ENCODE peak calls at places on chromosomes 2 and 18, in seven cellular contexts. U is fibroblast of pulmonary artery, J is mesenteric fat pad, M is kidney tubule cell, L is lower lobe of right lung, W is LNCaP clone FGC, E is SK-MEL-5. Y is an unnamed sample.
A peak's percentile ranks its signal among the peaks of the same experiment; 100 is the strongest.

GRCh38 chr2:69345434-69345833 is 41.6 kb downstream of the GFPT1 start:
- DNase-seq in M (no peak), L (no peak), J (no peak), W (no peak), U (peak; percentile 50), E (no peak), Y (no peak)

GRCh38 chr2:216882876-216883275 is 23.0 kb upstream of the TNP1 start:
- DNase-seq in M (no peak), W (no peak), J (no peak), E (no peak), U (no peak), L (no peak), Y (no peak)

GRCh38 chr2:2762166-2762897 is 431.3 kb upstream of the MYT1L start:
- DNase-seq in W (no peak), J (no peak), U (no peak), L (no peak), E (no peak), M (no peak), Y (no peak)

GRCh38 chr2:151916632-151917031 is 88.4 kb upstream of the ARL5A start:
- DNase-seq in E (no peak), M (no peak), U (no peak), J (no peak), W (no peak), L (no peak), Y (no peak)

GRCh38 chr2:45029215-45029614 is 20.0 kb upstream of the SIX2 start:
- DNase-seq in W (no peak), E (no peak), U (peak; percentile 27), M (no peak), J (no peak), L (no peak), Y (no peak)

GRCh38 chr18:9825571-9826073 is 60.2 kb upstream of the TXNDC2 start:
- DNase-seq in L (no peak), E (peak; percentile 55), M (peak; percentile 90), U (peak; percentile 94), J (no peak), W (peak; percentile 86), Y (no peak)

GRCh38 chr2:239824866-239825704 is 200.1 kb downstream of the NDUFA10 start:
- DNase-seq in L (no peak), M (no peak), U (no peak), W (no peak), J (peak; percentile 73), E (no peak), Y (peak; percentile 24)

GRCh38 chr2:118207889-118208288 is 119.6 kb downstream of the INSIG2 start:
- DNase-seq in M (no peak), U (no peak), E (no peak), L (no peak), J (no peak), W (no peak), Y (no peak)

GRCh38 chr2:215830313-215830712 is 183.0 kb downstream of the MREG start:
- DNase-seq in M (peak; percentile 77), E (no peak), J (no peak), W (no peak), U (peak; percentile 93), L (peak; percentile 47), Y (no peak)

GRCh38 chr2:184597571-184597980 is 753 bp upstream of the ZNF804A start:
- DNase-seq in E (no peak), W (no peak), J (no peak), L (peak; percentile 52), U (peak; percentile 61), M (no peak), Y (peak; percentile 43)

GRCh38 chr2:230872968-230873669 is 8.4 kb downstream of the ITM2C start:
- DNase-seq in J (no peak), L (no peak), E (no peak), U (no peak), M (no peak), W (no peak), Y (no peak)

GRCh38 chr2:89775885-89776284 is 1084.4 kb downstream of the RPIA start:
- DNase-seq in J (no peak), W (no peak), L (no peak), E (no peak), U (no peak), M (no peak), Y (no peak)

GRCh38 chr18:42414756-42415454 is 459.9 kb downstream of the PIK3C3 start:
- DNase-seq in J (no peak), E (no peak), L (no peak), W (peak; percentile 46), U (peak; percentile 71), M (peak; percentile 98), Y (no peak)

GRCh38 chr2:239249781-239250180 is 151.0 kb downstream of the HDAC4 start:
- DNase-seq in L (peak; percentile 73), W (no peak), E (no peak), U (peak; percentile 84), J (peak; percentile 90), M (no peak), Y (peak; percentile 82)

GRCh38 chr2:113829836-113830235 is 60.1 kb upstream of the ACTR3 start:
- DNase-seq in J (no peak), W (no peak), M (no peak), E (no peak), L (no peak), U (no peak), Y (no peak)

GRCh38 chr2:23430263-23430662 is 45.3 kb downstream of the KLHL29 start:
- DNase-seq in L (no peak), W (no peak), J (no peak), M (peak; percentile 61), E (no peak), U (peak; percentile 57), Y (no peak)

GRCh38 chr2:154952346-154953010 is 254.0 kb downstream of the KCNJ3 start:
- DNase-seq in E (no peak), M (no peak), U (no peak), W (no peak), L (no peak), J (no peak), Y (no peak)

GRCh38 chr2:24457730-24458129 is 33.3 kb upstream of the NCOA1 start:
- DNase-seq in L (no peak), M (no peak), W (no peak), E (no peak), J (no peak), U (no peak), Y (no peak)

GRCh38 chr2:219404291-219404910 is 13.8 kb upstream of the DES start:
- DNase-seq in J (no peak), U (no peak), M (no peak), L (no peak), E (no peak), W (no peak), Y (peak; percentile 73)

GRCh38 chr2:55419236-55419513 is 481 bp downstream of the CCDC88A start:
- DNase-seq in M (peak; percentile 39), L (no peak), J (no peak), E (peak; percentile 65), U (peak; percentile 44), W (no peak), Y (no peak)

GRCh38 chr2:40302751-40303150 is 149.1 kb downstream of the SLC8A1 start:
- DNase-seq in L (no peak), U (no peak), W (no peak), J (no peak), E (no peak), M (no peak), Y (no peak)

GRCh38 chr2:74029719-74030397 is 45.1 kb downstream of the TET3 start:
- DNase-seq in L (no peak), J (no peak), U (no peak), W (no peak), E (no peak), M (no peak), Y (no peak)

GRCh38 chr2:43305006-43305405 is 78.6 kb upstream of the ZFP36L2 start:
- DNase-seq in M (no peak), E (no peak), J (no peak), W (no peak), L (no peak), U (peak; percentile 94), Y (no peak)

GRCh38 chr2:72719416-72719815 is 106.4 kb downstream of the EXOC6B start:
- DNase-seq in U (peak; percentile 37), M (peak; percentile 78), W (peak; percentile 58), L (no peak), J (no peak), E (no peak), Y (no peak)

GRCh38 chr2:45510701-45511420 is 100.2 kb downstream of the SRBD1 start:
- DNase-seq in M (no peak), L (no peak), W (no peak), E (no peak), J (no peak), U (no peak), Y (no peak)

GRCh38 chr2:18149660-18150246 is 271.3 kb downstream of the KCNS3 start:
- DNase-seq in E (peak; percentile 82), J (no peak), L (no peak), W (peak; percentile 34), U (peak; percentile 63), M (peak; percentile 56), Y (no peak)

GRCh38 chr2:148026573-148026972 is 5.7 kb downstream of the MBD5 start:
- DNase-seq in M (no peak), E (no peak), U (no peak), L (no peak), W (no peak), J (no peak), Y (no peak)

GRCh38 chr2:26178746-26179436 is 6.0 kb downstream of the GAREM2 start:
- DNase-seq in W (no peak), U (no peak), L (peak; percentile 56), J (peak; percentile 87), M (peak; percentile 13), E (peak; percentile 41), Y (no peak)

GRCh38 chr2:25558262-25558661 is 115.1 kb downstream of the DTNB start:
- DNase-seq in U (peak; percentile 82), W (no peak), L (no peak), J (no peak), E (peak; percentile 29), M (peak; percentile 57), Y (no peak)

GRCh38 chr18:72544092-72544886 is at the start of gene CBLN2:
- DNase-seq in W (peak; percentile 71), U (peak; percentile 74), M (peak; percentile 76), E (peak; percentile 52), J (no peak), L (peak; percentile 45), Y (no peak)